ENCODE peak calls at places on chromosomes 4 and X, in four cellular contexts. A is K562, E is GM12878, G is HL-60. P is an unnamed sample.

GRCh38 chrX:20363003-20363674 is 96.4 kb upstream of the RPS6KA3 start:
- DNase-seq in G (no peak), A (no peak), E (no peak), P (no peak)

GRCh38 chr4:99458911-99459447 is 23.8 kb upstream of the ADH7 start:
- DNase-seq in G (no peak), A (no peak), E (no peak), P (no peak)

GRCh38 chrX:116318672-116319071 is 117.7 kb upstream of the SLC6A14 start:
- DNase-seq in G (no peak), A (no peak), E (no peak), P (no peak)

GRCh38 chr4:147370473-147370872 is 110.4 kb upstream of the EDNRA start:
- DNase-seq in G (no peak), E (no peak), A (no peak), P (no peak)

GRCh38 chrX:100946521-100946920 is 17.8 kb upstream of the XKRX start:
- DNase-seq in E (no peak), G (no peak), A (no peak), P (no peak)

GRCh38 chr4:185576918-185577591 is 41.7 kb upstream of the PDLIM3 start:
- DNase-seq in G (no peak), A (no peak), E (no peak), P (no peak)

GRCh38 chrX:46354481-46354880 is 190.7 kb downstream of the ZNF674 start:
- DNase-seq in E (no peak), A (no peak), G (no peak), P (no peak)

GRCh38 chrX:154748712-154749339 is 2.1 kb downstream of the GAB3 start:
- DNase-seq in G (no peak), E (no peak), A (peak; percentile 61), P (no peak)

GRCh38 chr4:43337707-43338106 is 445.2 kb downstream of the GRXCR1 start:
- DNase-seq in G (no peak), A (no peak), E (no peak), P (no peak)

GRCh38 chr4:151807220-151807619 is 46.4 kb upstream of the GATB start:
- DNase-seq in A (no peak), E (no peak), G (no peak), P (no peak)

GRCh38 chrX:3504916-3505315 is 158.5 kb upstream of the MXRA5 start:
- DNase-seq in A (no peak), G (no peak), E (no peak), P (no peak)

GRCh38 chr4:75769044-75769443 is 44.7 kb downstream of the USO1 start:
- DNase-seq in E (no peak), A (no peak), G (no peak), P (no peak)

GRCh38 chr4:80138556-80139538 is 58.5 kb upstream of the PRDM8 start:
- DNase-seq in G (peak; percentile 44), E (peak; percentile 12), A (no peak), P (peak; percentile 9)

GRCh38 chr4:19983072-19983471 is 268.6 kb upstream of the SLIT2 start:
- DNase-seq in E (no peak), A (no peak), G (no peak), P (no peak)

GRCh38 chr4:140151700-140152014 is 2.3 kb downstream of the MAML3 start:
- DNase-seq in G (peak; percentile 52), A (peak; percentile 75), E (no peak), P (peak; percentile 18)

GRCh38 chr4:28256295-28256694 is 1395.7 kb downstream of the STIM2 start:
- DNase-seq in G (no peak), A (no peak), E (no peak), P (no peak)

GRCh38 chr4:19205853-19206252 is 1045.9 kb upstream of the SLIT2 start:
- DNase-seq in E (no peak), G (no peak), A (no peak), P (no peak)

GRCh38 chr4:38983756-38984647 is 48.2 kb downstream of the TMEM156 start:
- DNase-seq in E (no peak), G (no peak), A (no peak), P (no peak)

GRCh38 chrX:41857670-41858069 is 65.7 kb downstream of the CASK start:
- DNase-seq in A (no peak), G (no peak), E (no peak), P (no peak)

GRCh38 chr4:105709081-105709450 is 482 bp downstream of the GSTCD start:
- DNase-seq in A (no peak), G (no peak), E (no peak), P (no peak)

GRCh38 chr4:47930971-47931804 is 16.8 kb upstream of the NFXL1 start:
- DNase-seq in E (no peak), G (no peak), A (no peak), P (no peak)

GRCh38 chr4:114636192-114636935 is 37.8 kb downstream of the UGT8 start:
- DNase-seq in A (no peak), G (no peak), E (no peak), P (no peak)

GRCh38 chr4:52051213-52051614 is at the start of gene SPATA18:
- DNase-seq in A (no peak), G (no peak), E (no peak), P (peak; percentile 16)

GRCh38 chrX:71107762-71108360 is 1.3 kb upstream of the CXorf65 start:
- DNase-seq in G (no peak), E (no peak), A (no peak), P (no peak)

GRCh38 chr4:153792007-153792892 is 3.4 kb upstream of the SFRP2 start:
- DNase-seq in G (no peak), A (peak; percentile 31), E (no peak), P (no peak)

GRCh38 chr4:86060341-86060740 is 299.5 kb downstream of the MAPK10 start:
- DNase-seq in A (no peak), G (no peak), E (no peak), P (no peak)

GRCh38 chr4:5381981-5382441 is 326.3 kb downstream of the EVC2 start:
- DNase-seq in G (no peak), A (no peak), E (no peak), P (no peak)

GRCh38 chr4:26235500-26235899 is 85.3 kb upstream of the RBPJ start:
- DNase-seq in G (no peak), A (no peak), E (no peak), P (no peak)

GRCh38 chr4:127731406-127731805 is 1.2 kb downstream of the SLC25A31 start:
- DNase-seq in E (no peak), G (no peak), A (no peak), P (no peak)

GRCh38 chr4:95220205-95221175 is 328.3 kb downstream of the UNC5C start:
- DNase-seq in E (no peak), A (no peak), G (no peak), P (no peak)

GRCh38 chr4:44150091-44150576 is 298.5 kb downstream of the KCTD8 start:
- DNase-seq in G (no peak), E (no peak), A (no peak), P (no peak)

GRCh38 chr4:110294165-110294564 is 95.8 kb upstream of the ELOVL6 start:
- DNase-seq in E (no peak), A (no peak), G (no peak), P (no peak)

GRCh38 chr4:101968364-101968763 is 177.8 kb downstream of the BANK1 start:
- DNase-seq in E (no peak), A (no peak), G (no peak), P (no peak)

GRCh38 chr4:101969965-101970364 is 179.4 kb downstream of the BANK1 start:
- DNase-seq in A (no peak), E (no peak), G (no peak), P (no peak)

GRCh38 chr4:101970555-101970954 is 180.0 kb downstream of the BANK1 start:
- DNase-seq in G (no peak), A (no peak), E (no peak), P (no peak)

GRCh38 chr4:101972791-101973190 is 182.3 kb downstream of the BANK1 start:
- DNase-seq in E (no peak), G (no peak), A (no peak), P (no peak)

GRCh38 chr4:101967697-101968346 is 177.3 kb downstream of the BANK1 start:
- DNase-seq in E (no peak), G (no peak), A (no peak), P (no peak)
- TF ChIP-seq SPI1 in E (no peak), G (no peak), A (no peak), P (no peak)

DNA sequence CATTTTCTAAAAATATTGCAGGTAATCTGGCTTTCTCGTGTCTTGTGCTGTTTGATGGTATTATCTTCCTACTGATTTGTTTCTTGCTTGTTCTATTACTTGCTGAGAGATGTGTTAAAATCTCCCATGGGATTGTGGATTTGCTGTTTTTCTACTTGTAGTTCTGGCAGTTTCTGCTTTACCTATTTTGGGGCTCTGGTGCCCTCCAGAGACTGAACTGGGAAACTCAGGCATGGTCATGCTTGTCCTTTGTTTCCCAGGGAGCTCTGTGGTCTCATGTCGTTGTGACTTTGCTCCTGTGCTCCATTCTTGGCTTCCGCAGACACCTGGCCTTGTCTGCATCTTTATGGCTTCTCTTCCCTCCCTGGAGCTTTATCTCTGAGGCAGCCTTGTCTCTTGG is 39.5 kb downstream of the NSD2 start:
- DNase-seq in G (no peak), A (peak; percentile 34), E (no peak), P (no peak)
- TF ChIP-seq SPI1 in G (no peak), A (no peak), E (no peak), P (no peak)

DNA sequence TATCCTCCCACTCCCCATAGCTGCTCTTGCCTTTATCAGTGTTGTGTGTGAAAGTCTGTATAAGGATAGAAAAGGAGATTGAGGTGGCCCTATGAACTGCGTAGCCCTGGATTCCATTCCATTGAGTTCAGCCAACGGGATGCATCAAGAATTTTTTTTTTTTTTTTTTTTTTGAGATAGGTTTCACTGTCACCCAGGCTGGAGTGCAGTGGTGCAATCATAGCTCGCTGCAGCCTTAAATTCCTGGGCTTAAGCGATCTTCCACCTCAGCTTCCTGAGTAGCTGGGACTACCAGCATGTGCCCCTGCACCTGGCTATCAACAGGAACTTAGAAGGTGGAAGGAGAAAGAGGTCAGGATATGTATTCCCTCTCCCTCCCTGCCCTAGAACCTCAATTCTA is 187.2 kb upstream of the SPRY1 start:
- DNase-seq in E (no peak), A (no peak), G (no peak), P (no peak)
- TF ChIP-seq SPI1 in E (no peak), A (no peak), G (no peak), P (no peak)

DNA sequence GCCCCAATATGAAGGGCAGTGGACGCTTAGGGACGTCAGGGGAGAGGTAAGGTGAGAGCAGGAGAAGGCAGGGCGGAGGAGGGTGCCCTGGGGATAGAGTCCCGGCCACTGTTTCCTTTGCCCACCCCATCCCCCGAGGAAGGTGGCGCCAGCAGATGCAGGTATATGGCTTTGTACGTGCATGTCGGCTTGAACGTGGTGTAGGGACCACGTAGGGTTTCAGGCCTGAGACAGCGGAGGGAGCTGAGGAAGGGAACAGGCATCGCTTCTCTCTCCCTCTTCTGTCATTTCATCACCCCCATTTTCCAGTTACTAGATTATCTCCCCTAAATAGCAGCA is 97.9 kb downstream of the PHKA2 start:
- DNase-seq in A (no peak), E (no peak), G (no peak), P (no peak)
- TF ChIP-seq SPI1 in A (no peak), E (no peak), G (no peak), P (no peak)

DNA sequence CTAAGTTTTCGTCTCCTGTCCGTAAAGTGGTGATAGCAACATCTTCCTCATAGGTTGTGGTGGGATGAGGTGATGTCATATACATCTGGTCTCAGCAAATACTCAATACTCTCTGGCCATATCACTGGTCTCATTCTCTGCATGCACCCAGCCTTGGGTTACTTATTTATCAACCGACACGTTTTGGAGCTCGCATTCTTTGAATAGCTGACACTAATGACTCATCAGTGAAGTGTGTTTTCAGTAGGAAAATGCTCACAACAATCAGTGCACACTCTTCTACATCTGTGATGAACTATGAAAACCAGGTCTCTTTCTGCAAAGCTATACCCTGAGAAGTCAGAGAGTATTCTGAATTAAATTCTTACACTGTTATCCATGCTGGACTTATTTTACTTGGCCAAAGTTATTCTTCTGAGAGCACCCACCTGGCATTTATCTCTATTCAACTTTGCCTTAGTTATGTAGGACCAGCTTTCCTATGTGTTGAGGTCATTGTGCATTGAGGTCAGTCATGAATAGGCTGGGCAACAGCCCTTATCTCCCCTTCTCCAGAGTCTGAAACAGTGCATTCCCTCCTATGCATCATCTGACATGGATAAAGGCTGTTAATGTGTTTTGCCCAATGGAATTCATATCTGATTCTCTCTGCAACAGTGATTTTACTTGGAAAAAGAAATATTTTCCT is 58.7 kb upstream of the DHX15 start:
- DNase-seq in E (no peak), G (no peak), A (no peak), P (no peak)
- TF ChIP-seq SPI1 in E (no peak), G (no peak), A (no peak), P (no peak)